ENCODE peak calls at places on chromosomes 6 and 20, in five cellular contexts. H, Q, O, M and W are unnamed samples.

GRCh38 chr6:137172734-137173431 is 561 bp downstream of the IL22RA2 start:
- DNase-seq in M (no peak), O (no peak), Q (no peak), H (no peak), W (no peak)

GRCh38 chr20:59836768-59837167 is 96.7 kb downstream of the SYCP2 start:
- DNase-seq in O (no peak), M (no peak), H (no peak), Q (peak), W (no peak)

GRCh38 chr20:62651285-62652021 is 9.2 kb downstream of the SLCO4A1 start:
- DNase-seq in H (peak), O (no peak), M (peak), Q (peak), W (no peak)

GRCh38 chr20:54119744-54120143 is 49.4 kb upstream of the BCAS1 start:
- DNase-seq in M (no peak), H (no peak), O (no peak), Q (no peak), W (no peak)

GRCh38 chr20:10469599-10469998 is 34.5 kb downstream of the SLX4IP start:
- DNase-seq in H (peak), O (peak), M (peak), Q (peak), W (peak)

GRCh38 chr6:167906899-167907298 is 80.2 kb downstream of the AFDN start:
- DNase-seq in M (no peak), O (no peak), Q (peak), H (no peak), W (no peak)

GRCh38 chr6:153595903-153596302 is 443.1 kb upstream of the OPRM1 start:
- DNase-seq in M (no peak), H (no peak), Q (no peak), O (no peak), W (no peak)

GRCh38 chr6:157904999-157905398 is 76.7 kb upstream of the SYNJ2 start:
- DNase-seq in Q (no peak), H (no peak), O (no peak), M (no peak), W (no peak)

GRCh38 chr6:140636698-140637402 is 1262.4 kb upstream of the CITED2 start:
- DNase-seq in Q (no peak), H (no peak), M (no peak), O (no peak), W (no peak)

GRCh38 chr6:81998432-81998831 is 246.0 kb upstream of the TENT5A start:
- DNase-seq in M (no peak), O (no peak), H (no peak), Q (no peak), W (no peak)

GRCh38 chr20:44422083-44422482 is 53.6 kb upstream of the TTPAL start:
- DNase-seq in H (no peak), Q (no peak), M (no peak), O (no peak), W (no peak)

GRCh38 chr6:44128020-44128917 is 915 bp downstream of the TMEM63B start:
- DNase-seq in M (no peak), Q (no peak), H (peak), O (no peak), W (no peak)

GRCh38 chr20:25018841-25019240 is 26.3 kb upstream of the APMAP start:
- DNase-seq in Q (no peak), M (no peak), H (no peak), O (no peak), W (no peak)

GRCh38 chr6:23454090-23454998 is 671.7 kb upstream of the NRSN1 start:
- DNase-seq in Q (no peak), O (no peak), H (no peak), M (no peak), W (peak)

GRCh38 chr6:72321741-72322140 is 300.1 kb upstream of the KCNQ5 start:
- DNase-seq in Q (no peak), O (no peak), M (no peak), H (no peak), W (no peak)

GRCh38 chr6:169868458-169868857 is 117.0 kb downstream of the ERMARD start:
- DNase-seq in H (peak), M (peak), Q (no peak), O (no peak), W (no peak)

GRCh38 chr6:112038756-112039430 is 15.0 kb upstream of the CCN6 start:
- DNase-seq in M (no peak), Q (no peak), H (no peak), O (no peak), W (no peak)

GRCh38 chr20:44625361-44625760 is 26.1 kb downstream of the ADA start:
- DNase-seq in Q (no peak), H (no peak), M (no peak), O (no peak), W (no peak)